ENCODE peak calls at places on chromosomes 4 and X, in seven cellular contexts. F is mammary epithelial cell, D is fibroblast of the conjunctiva, R is kidney tubule cell, O is NCI-H460, V is MCF 10A, Y is M059J. B is an unnamed sample.

GRCh38 chrX:97602465-97603258 is 719.0 kb downstream of the RPA4 start:
- DNase-seq in V (no peak), D (no peak), F (no peak), Y (no peak), O (no peak), R (no peak), B (no peak)

GRCh38 chr4:74548561-74548960 is 103.6 kb downstream of the AREG start:
- DNase-seq in V (no peak), Y (no peak), D (no peak), R (no peak), O (no peak), F (no peak), B (no peak)

GRCh38 chr4:185167205-185167604 is 24.1 kb downstream of the SLC25A4 start:
- DNase-seq in R (no peak), D (no peak), Y (peak), O (no peak), F (no peak), V (peak), B (no peak)

GRCh38 chr4:110527156-110527555 is 51.2 kb downstream of the ENPEP start:
- DNase-seq in Y (no peak), F (no peak), D (no peak), V (no peak), O (no peak), R (no peak), B (no peak)

GRCh38 chr4:140611854-140612253 is 43.1 kb upstream of the UCP1 start:
- DNase-seq in V (no peak), D (no peak), Y (no peak), F (peak), R (peak), O (no peak), B (no peak)

GRCh38 chr4:75168548-75168947 is 235.6 kb downstream of the PARM1 start:
- DNase-seq in D (no peak), R (no peak), O (no peak), F (no peak), V (no peak), Y (no peak), B (no peak)

GRCh38 chr4:105765690-105766407 is 57.3 kb downstream of the GSTCD start:
- DNase-seq in O (peak), Y (peak), D (peak), R (peak), F (peak), V (peak), B (peak)

GRCh38 chr4:89403826-89404225 is 96.2 kb upstream of the GPRIN3 start:
- DNase-seq in V (no peak), F (no peak), Y (no peak), R (no peak), D (no peak), O (no peak), B (no peak)

GRCh38 chr4:123244233-123244632 is 152.4 kb upstream of the SPRY1 start:
- DNase-seq in V (peak), D (peak), R (no peak), F (peak), Y (no peak), O (no peak), B (no peak)

GRCh38 chr4:139556071-139556734 is at the start of gene SETD7:
- DNase-seq in Y (peak), F (peak), D (peak), R (peak), V (peak), O (peak), B (peak)

GRCh38 chr4:159267023-159267939 is 164.4 kb downstream of the RAPGEF2 start:
- DNase-seq in O (no peak), V (no peak), F (no peak), Y (peak), R (peak), D (no peak), B (no peak)

GRCh38 chr4:137425281-137425680 is 107.0 kb downstream of the PCDH18 start:
- DNase-seq in O (no peak), F (no peak), Y (no peak), R (no peak), V (no peak), D (no peak), B (no peak)

GRCh38 chrX:13103111-13103913 is 58.9 kb upstream of the FAM9C start:
- DNase-seq in F (peak), O (no peak), V (peak), R (no peak), D (no peak), Y (no peak), B (no peak)

GRCh38 chr4:10108818-10109783 is 7.5 kb downstream of the WDR1 start:
- DNase-seq in O (no peak), F (peak), R (peak), Y (peak), D (no peak), V (peak), B (no peak)

GRCh38 chr4:77501851-77502250 is 103.8 kb upstream of the CXCL13 start:
- DNase-seq in R (peak), O (no peak), V (no peak), Y (no peak), D (no peak), F (no peak), B (no peak)

GRCh38 chr4:26212528-26212927 is 108.3 kb upstream of the RBPJ start:
- DNase-seq in V (no peak), Y (no peak), O (no peak), R (no peak), D (no peak), F (no peak), B (no peak)

GRCh38 chrX:155334486-155335316 is at the start of gene CLIC2:
- DNase-seq in Y (peak), F (peak), V (peak), D (peak), R (no peak), O (peak), B (no peak)

GRCh38 chr4:155530857-155531256 is 135.8 kb upstream of the GUCY1A1 start:
- DNase-seq in V (no peak), R (no peak), D (no peak), O (no peak), F (peak), Y (no peak), B (no peak)

GRCh38 chr4:147479817-147480216 is 1.1 kb upstream of the EDNRA start:
- DNase-seq in V (peak), D (peak), O (no peak), R (no peak), Y (peak), F (peak), B (no peak)

GRCh38 chr4:139849219-139849618 is 183.6 kb downstream of the MGST2 start:
- DNase-seq in Y (no peak), V (no peak), O (no peak), D (no peak), F (no peak), R (no peak), B (no peak)

GRCh38 chr4:25550376-25551030 is 105.1 kb upstream of the SLC34A2 start:
- DNase-seq in D (no peak), F (no peak), Y (no peak), V (no peak), O (no peak), R (no peak), B (no peak)

GRCh38 chr4:126899382-126899801 is 733.4 kb upstream of the INTU start:
- DNase-seq in F (peak), Y (peak), D (peak), O (no peak), R (peak), V (peak), B (no peak)

GRCh38 chr4:91600301-91600700 is 703.5 kb upstream of the GRID2 start:
- DNase-seq in F (no peak), V (no peak), Y (no peak), O (no peak), R (no peak), D (no peak), B (no peak)

GRCh38 chr4:76708986-76709385 is 189.0 kb downstream of the SOWAHB start:
- DNase-seq in R (no peak), O (no peak), F (no peak), Y (no peak), D (no peak), V (no peak), B (no peak)

GRCh38 chr4:112058433-112058832 is 86.8 kb upstream of the FAM241A start:
- DNase-seq in O (no peak), F (peak), R (peak), Y (peak), V (no peak), D (no peak), B (no peak)

GRCh38 chr4:150119492-150119891 is 41.2 kb downstream of the DCLK2 start:
- DNase-seq in Y (peak), R (peak), F (no peak), D (no peak), V (no peak), O (no peak), B (no peak)

GRCh38 chr4:101678180-101678579 is 112.3 kb upstream of the BANK1 start:
- DNase-seq in O (no peak), R (peak), D (no peak), V (no peak), F (no peak), Y (peak), B (no peak)

GRCh38 chrX:110852180-110852579 is 56.6 kb upstream of the CHRDL1 start:
- DNase-seq in O (peak), D (no peak), V (peak), R (peak), F (no peak), Y (peak), B (no peak)

GRCh38 chr4:1098311-1098925 is 14.9 kb downstream of the RNF212 start:
- DNase-seq in D (no peak), V (no peak), O (no peak), Y (no peak), R (no peak), F (no peak), B (no peak)

GRCh38 chrX:119234931-119235555 is 1.0 kb upstream of the PGRMC1 start:
- DNase-seq in D (peak), F (no peak), V (no peak), O (no peak), R (no peak), Y (peak), B (no peak)

GRCh38 chr4:7981738-7982394 is 42.2 kb upstream of the AFAP1 start:
- DNase-seq in Y (no peak), R (no peak), F (no peak), O (no peak), V (no peak), D (no peak), B (no peak)

GRCh38 chr4:98092833-98093439 is 50.3 kb downstream of the STPG2 start:
- DNase-seq in R (peak), D (peak), O (peak), F (no peak), V (peak), Y (peak), B (no peak)

GRCh38 chr4:109945056-109945455 is 32.4 kb downstream of the EGF start:
- DNase-seq in Y (no peak), O (no peak), F (peak), D (no peak), R (peak), V (peak), B (no peak)

GRCh38 chr4:82491251-82491960 is 61.0 kb downstream of the ENOPH1 start:
- DNase-seq in V (no peak), O (no peak), D (no peak), Y (no peak), F (no peak), R (no peak), B (no peak)

GRCh38 chrX:96002401-96002800 is 682.2 kb upstream of the DIAPH2 start:
- DNase-seq in Y (no peak), F (no peak), D (no peak), R (no peak), V (no peak), O (no peak), B (no peak)

GRCh38 chrX:1462596-1463251 is 10.0 kb upstream of the ASMTL start:
- DNase-seq in D (peak), F (no peak), V (peak), R (peak), Y (peak), O (peak), B (peak)

B was measured in HTR-8/SVneo.